ENCODE peak calls at places on chromosomes 5 and 9, in seven cellular contexts. J is endothelial cell; N is CD8-positive, alpha-beta T cell; P is HFF-Myc; T is uterus; Q is activated CD8-positive, alpha-beta memory T cell treated with anti-CD3 and anti-CD28 coated beads, Interleukin-2, amount 50 U/mL, for 4 hours; B is nucleus accumbens. G is an unnamed sample.

GRCh38 chr5:65126192-65126591 is 355.5 kb downstream of the ADAMTS6 start:
- DNase-seq in J (no peak), B (no peak), N (no peak), T (no peak), Q (no peak), P (no peak), G (no peak)

GRCh38 chr5:141506381-141507155 is 17.7 kb downstream of the PCDHGC5 start:
- DNase-seq in P (no peak), B (no peak), J (no peak), N (no peak), T (no peak), Q (no peak), G (no peak)

GRCh38 chr5:117881426-117882230 is 1106.7 kb downstream of the DTWD2 start:
- DNase-seq in J (no peak), T (no peak), P (no peak), N (no peak), B (no peak), Q (no peak), G (no peak)

GRCh38 chr5:39570418-39571027 is 145.7 kb upstream of the DAB2 start:
- DNase-seq in B (no peak), T (no peak), P (peak), J (no peak), Q (no peak), N (no peak), G (no peak)

GRCh38 chr9:108412755-108413154 is 443.0 kb downstream of the ACTL7B start:
- DNase-seq in J (peak), Q (no peak), T (no peak), P (peak), B (no peak), N (no peak), G (peak)

GRCh38 chr5:116479776-116480675 is 94.6 kb downstream of the SEMA6A start:
- DNase-seq in N (no peak), T (no peak), P (no peak), Q (no peak), B (no peak), J (no peak), G (no peak)

GRCh38 chr5:171649002-171649401 is 136.6 kb upstream of the SMIM23 start:
- DNase-seq in B (no peak), Q (no peak), T (no peak), P (no peak), N (no peak), J (no peak), G (no peak)

GRCh38 chr9:108903437-108904103 is 30.4 kb downstream of the ELP1 start:
- DNase-seq in P (no peak), N (no peak), Q (no peak), B (no peak), J (no peak), T (no peak), G (no peak)

GRCh38 chr5:91223886-91224285 is 159.2 kb downstream of the ARRDC3 start:
- DNase-seq in Q (no peak), J (no peak), T (no peak), B (no peak), N (no peak), P (no peak), G (no peak)

GRCh38 chr5:31445041-31445600 is 86.8 kb downstream of the DROSHA start:
- DNase-seq in P (no peak), T (no peak), N (no peak), J (no peak), Q (no peak), B (no peak), G (no peak)

GRCh38 chr5:115455241-115455640 is 89.3 kb downstream of the FEM1C start:
- DNase-seq in P (no peak), N (no peak), J (no peak), B (no peak), Q (no peak), T (no peak), G (no peak)

GRCh38 chr9:40911647-40912046 is 216.8 kb downstream of the FOXD4L6 start:
- DNase-seq in Q (no peak), P (no peak), B (no peak), N (peak), J (no peak), T (no peak), G (no peak)

G was measured in WTC11.